ENCODE peak calls at places on chromosomes 12 and 14, in five cellular contexts. J is AML-193, X is GM23248, D is NCI-H1694, E is IMR-90. T is an unnamed sample.
A peak's percentile ranks its signal among the peaks of the same experiment; 100 is the strongest.

GRCh38 chr14:73740921-73741326 is 26.7 kb upstream of the PNMA1 start:
- DNase-seq in J (no peak), X (peak; percentile 70), D (no peak), E (no peak), T (no peak)

GRCh38 chr12:109770861-109771670 is 57.4 kb downstream of the FAM222A start:
- DNase-seq in J (no peak), X (no peak), D (no peak), E (no peak), T (no peak)

GRCh38 chr12:16012086-16012485 is 101.0 kb downstream of the DERA start:
- DNase-seq in J (no peak), X (peak; percentile 47), D (no peak), E (peak; percentile 61), T (no peak)

GRCh38 chr14:54011001-54011400 is 54.4 kb upstream of the BMP4 start:
- DNase-seq in J (no peak), X (no peak), D (no peak), E (peak; percentile 7), T (no peak)

GRCh38 chr14:67856806-67857205 is 37.2 kb downstream of the RAD51B start:
- DNase-seq in J (no peak), X (no peak), D (no peak), E (peak; percentile 24), T (no peak)

GRCh38 chr12:25997401-25997973 is 39.0 kb downstream of the RASSF8 start:
- DNase-seq in J (no peak), X (peak; percentile 93), D (no peak), E (peak; percentile 93), T (no peak)

GRCh38 chr14:53304726-53305381 is 151.7 kb upstream of the DDHD1 start:
- DNase-seq in J (no peak), X (no peak), D (no peak), E (peak; percentile 86), T (no peak)

GRCh38 chr14:70947739-70948138 is 40.5 kb downstream of the PCNX1 start:
- DNase-seq in J (no peak), X (no peak), D (no peak), E (no peak), T (no peak)

GRCh38 chr12:78036889-78037288 is 206.2 kb downstream of the NAV3 start:
- DNase-seq in J (no peak), X (no peak), D (no peak), E (no peak), T (no peak)

GRCh38 chr12:106369624-106370346 is 12.2 kb downstream of the POLR3B start:
- DNase-seq in J (no peak), X (peak; percentile 93), D (no peak), E (peak; percentile 88), T (no peak)